ENCODE peak calls at places on chromosomes 5 and 9, in seven cellular contexts. N is cardiac muscle cell; L is neural progenitor cell; J is MM.1S; T is left ventricle myocardium inferior; O is CD4-positive, CD25-positive, alpha-beta regulatory T cell; X is psoas muscle. Y is an unnamed sample.

GRCh38 chr9:84404095-84404686 is 63.6 kb upstream of the SLC28A3 start:
- DNase-seq in N (peak; percentile 27), L (peak; percentile 56), J (no peak), T (no peak), O (no peak), X (no peak), Y (no peak)

GRCh38 chr9:125902865-125903512 is 155.8 kb downstream of the PBX3 start:
- DNase-seq in N (no peak), L (no peak), J (no peak), T (no peak), O (no peak), X (no peak), Y (no peak)

GRCh38 chr9:89328064-89328463 is 9.8 kb downstream of the SECISBP2 start:
- DNase-seq in N (no peak), L (no peak), J (no peak), T (no peak), O (no peak), X (no peak), Y (no peak)

GRCh38 chr5:162852145-162852544 is 585.2 kb upstream of the CCNG1 start:
- DNase-seq in N (peak; percentile 1), L (no peak), J (no peak), T (no peak), O (no peak), X (no peak), Y (no peak)

GRCh38 chr5:8413975-8414374 is 545.0 kb downstream of the MTRR start:
- DNase-seq in N (no peak), L (no peak), J (no peak), T (no peak), O (no peak), X (no peak), Y (no peak)

GRCh38 chr5:42423285-42424152 is at the start of gene GHR:
- DNase-seq in N (peak; percentile 94), L (peak; percentile 93), J (peak; percentile 14), T (peak; percentile 80), O (no peak), X (peak; percentile 91), Y (no peak)

GRCh38 chr9:135816179-135816970 is 91.0 kb downstream of the CAMSAP1 start:
- DNase-seq in N (no peak), L (no peak), J (no peak), T (no peak), O (no peak), X (no peak), Y (no peak)

GRCh38 chr5:10049825-10050455 is 199.7 kb downstream of the ATPSCKMT start:
- DNase-seq in N (no peak), L (no peak), J (no peak), T (no peak), O (no peak), X (no peak), Y (no peak)

GRCh38 chr5:37840036-37840909 is at the start of gene GDNF:
- DNase-seq in N (peak; percentile 65), L (peak; percentile 70), J (peak; percentile 76), T (peak; percentile 26), O (no peak), X (peak; percentile 85), Y (no peak)

GRCh38 chr5:131589510-131590348 is 45.3 kb downstream of the RAPGEF6 start:
- DNase-seq in N (peak; percentile 70), L (peak; percentile 73), J (peak; percentile 27), T (no peak), O (no peak), X (no peak), Y (peak; percentile 46)

GRCh38 chr5:1124181-1125029 is 12.5 kb upstream of the SLC12A7 start:
- DNase-seq in N (no peak), L (no peak), J (no peak), T (no peak), O (no peak), X (no peak), Y (no peak)

GRCh38 chr5:170651902-170652301 is 131.6 kb upstream of the GABRP start:
- DNase-seq in N (no peak), L (peak; percentile 30), J (no peak), T (no peak), O (no peak), X (no peak), Y (no peak)

GRCh38 chr9:5364294-5364990 is 24.8 kb upstream of the RLN1 start:
- DNase-seq in N (no peak), L (no peak), J (no peak), T (no peak), O (no peak), X (no peak), Y (no peak)

GRCh38 chr5:129125819-129126218 is 31.3 kb downstream of the ISOC1 start:
- DNase-seq in N (no peak), L (peak; percentile 19), J (peak; percentile 83), T (no peak), O (no peak), X (no peak), Y (no peak)

GRCh38 chr5:8864053-8864452 is 681.8 kb downstream of the SEMA5A start:
- DNase-seq in N (peak; percentile 5), L (peak; percentile 56), J (peak; percentile 29), T (no peak), O (no peak), X (no peak), Y (no peak)

GRCh38 chr5:90020575-90021535 is 388.7 kb downstream of the CETN3 start:
- DNase-seq in N (no peak), L (no peak), J (peak; percentile 17), T (no peak), O (no peak), X (no peak), Y (no peak)

GRCh38 chr9:112074250-112075008 is 100.7 kb downstream of the SUSD1 start:
- DNase-seq in N (peak; percentile 72), L (peak; percentile 79), J (peak; percentile 62), T (peak; percentile 28), O (peak; percentile 61), X (peak; percentile 55), Y (peak; percentile 75)

GRCh38 chr9:125375820-125376219 is 114.2 kb downstream of the GAPVD1 start:
- DNase-seq in N (no peak), L (no peak), J (no peak), T (no peak), O (no peak), X (no peak), Y (no peak)

GRCh38 chr9:94156549-94157407 is 72.5 kb downstream of the PTPDC1 start:
- DNase-seq in N (no peak), L (no peak), J (no peak), T (peak; percentile 77), O (no peak), X (peak; percentile 78), Y (no peak)

GRCh38 chr5:151028717-151029116 is 8.3 kb downstream of the GPX3 start:
- DNase-seq in N (no peak), L (no peak), J (no peak), T (no peak), O (no peak), X (peak; percentile 84), Y (no peak)

GRCh38 chr5:151029856-151030336 is 9.5 kb downstream of the GPX3 start:
- DNase-seq in N (no peak), L (no peak), J (no peak), T (no peak), O (no peak), X (peak; percentile 87), Y (no peak)

GRCh38 chr5:151029179-151029855 is 8.9 kb downstream of the GPX3 start:
- DNase-seq in N (no peak), L (no peak), J (no peak), T (no peak), O (no peak), X (peak; percentile 78), Y (no peak)

GRCh38 chr5:151031554-151031953 is 11.2 kb downstream of the GPX3 start:
- DNase-seq in N (no peak), L (no peak), J (no peak), T (no peak), O (no peak), X (no peak), Y (no peak)

DNA sequence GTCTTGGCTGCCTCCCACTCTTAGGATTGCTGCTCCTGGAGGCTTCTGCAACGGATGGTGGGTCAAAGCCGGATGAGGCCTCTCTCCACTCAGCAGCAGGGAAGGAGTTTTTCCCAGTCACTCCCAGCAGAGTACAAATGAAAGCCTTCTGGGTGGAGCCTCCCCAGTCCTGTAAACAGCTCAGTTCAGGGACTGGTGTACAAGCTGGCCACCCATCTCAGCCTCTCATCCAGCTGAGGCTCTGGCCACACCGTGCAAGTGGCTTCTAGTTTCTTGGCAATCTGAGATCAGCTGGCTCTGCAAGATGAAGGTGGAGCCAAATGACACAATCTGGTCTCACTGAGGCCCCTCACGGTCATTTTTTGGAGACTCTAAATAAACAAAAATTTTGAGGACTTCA is 10.0 kb downstream of the GPX3 start:
- DNase-seq in N (no peak), L (no peak), J (no peak), T (peak; percentile 73), O (no peak), X (peak; percentile 90), Y (no peak)
- H3K36me3 ChIP-seq in N (peaks cover 42% of the 10 kb centered on the region), L (no peaks in the 10 kb centered on the region), J (peaks cover 4% of the 10 kb centered on the region), T (peaks cover 93% of the 10 kb centered on the region), O (peaks cover 87% of the 10 kb centered on the region), X (peaks cover 5% of the 10 kb centered on the region), Y (peaks cover 30% of the 10 kb centered on the region)

DNA sequence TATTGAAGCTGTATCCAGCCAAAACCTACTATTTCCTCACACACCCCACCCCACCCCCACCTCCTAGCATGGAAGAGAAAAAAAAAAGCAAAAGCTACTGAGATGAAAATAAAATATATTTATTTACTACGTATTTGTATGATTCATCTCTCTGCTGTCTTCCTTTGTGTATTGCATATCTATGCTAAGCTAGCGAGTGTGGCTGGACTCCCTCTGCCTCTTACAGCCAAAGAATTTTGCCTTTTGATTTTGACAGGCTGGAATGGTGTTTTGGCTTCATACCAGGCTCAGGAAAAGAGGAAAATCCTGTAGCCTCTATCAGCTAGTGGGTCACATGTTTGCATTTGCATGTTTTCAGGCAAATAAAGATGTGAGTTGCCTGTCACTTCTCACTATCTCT is 2.2 kb downstream of the ABLIM3 start:
- DNase-seq in N (no peak), L (no peak), J (no peak), T (no peak), O (no peak), X (no peak), Y (no peak)
- H3K27ac ChIP-seq in N (no peak overlapping the region), L (no peak overlapping the region), J (no peak overlapping the region), T (peak overlapping the region; percentile 96), O (no peak overlapping the region), X (peak overlapping the region; percentile 79), Y (no peak overlapping the region)

GRCh38 chr9:95499847-95500246 is 16.9 kb downstream of the PTCH1 start:
- DNase-seq in N (no peak), L (no peak), J (no peak), T (no peak), O (no peak), X (no peak), Y (no peak)

GRCh38 chr9:95504053-95504963 is 12.5 kb downstream of the PTCH1 start:
- DNase-seq in N (peak; percentile 44), L (peak; percentile 75), J (peak; percentile 60), T (no peak), O (no peak), X (no peak), Y (no peak)

GRCh38 chr9:95503369-95503768 is 13.4 kb downstream of the PTCH1 start:
- DNase-seq in N (no peak), L (no peak), J (no peak), T (no peak), O (no peak), X (no peak), Y (no peak)

GRCh38 chr9:95505072-95505471 is 11.7 kb downstream of the PTCH1 start:
- DNase-seq in N (no peak), L (peak; percentile 39), J (no peak), T (no peak), O (no peak), X (no peak), Y (no peak)

GRCh38 chr9:95502248-95502647 is 14.5 kb downstream of the PTCH1 start:
- DNase-seq in N (no peak), L (no peak), J (no peak), T (no peak), O (no peak), X (no peak), Y (no peak)
- H3K4me1 ChIP-seq in N (peaks cover 24% of the 10 kb centered on the region), L (peaks cover 38% of the 10 kb centered on the region), J (peaks cover 28% of the 10 kb centered on the region), T (peaks cover 86% of the 10 kb centered on the region), O (peaks cover 26% of the 10 kb centered on the region), X (peaks cover 8% of the 10 kb centered on the region), Y (peaks cover 15% of the 10 kb centered on the region)

GRCh38 chr5:67146981-67147380 is 49.6 kb downstream of the CD180 start:
- DNase-seq in N (no peak), L (no peak), J (no peak), T (no peak), O (no peak), X (no peak), Y (no peak)
- H3K36me3 ChIP-seq in N (peaks cover 68% of the 10 kb centered on the region), L (no peaks in the 10 kb centered on the region), J (no peaks in the 10 kb centered on the region), T (peaks cover 87% of the 10 kb centered on the region), O (peaks cover 93% of the 10 kb centered on the region), X (peaks cover 13% of the 10 kb centered on the region), Y (peaks cover 11% of the 10 kb centered on the region)